ENCODE peak calls at places on chromosomes 11 and 22, in four cellular contexts. X is K562, J is GM12891, A is GM12878. V is an unnamed sample.

GRCh38 chr11:76510060-76511047 is 65.5 kb downstream of the EMSY start:
- DNase-seq in X (no peak), J (no peak), A (no peak), V (no peak)

GRCh38 chr22:23063539-23064380 is 6.6 kb upstream of the GNAZ start:
- DNase-seq in X (no peak), J (no peak), A (no peak), V (no peak)

GRCh38 chr11:2890466-2891241 is 5.1 kb upstream of the CDKN1C start:
- DNase-seq in X (peak), J (no peak), A (no peak), V (no peak)

GRCh38 chr11:99640671-99641070 is 619.9 kb downstream of the CNTN5 start:
- DNase-seq in X (no peak), J (no peak), A (no peak), V (no peak)

GRCh38 chr11:3971756-3972404 is 116.4 kb downstream of the STIM1 start:
- DNase-seq in X (no peak), J (no peak), A (no peak), V (no peak)

GRCh38 chr11:85249482-85249881 is 377.7 kb downstream of the DLG2 start:
- DNase-seq in X (no peak), J (no peak), A (no peak), V (no peak)

GRCh38 chr22:32617271-32617670 is 142.7 kb downstream of the FBXO7 start:
- DNase-seq in X (no peak), J (no peak), A (no peak), V (no peak)

GRCh38 chr22:23402275-23403151 is 177.6 kb downstream of the IGLL1 start:
- DNase-seq in X (peak), J (peak), A (no peak), V (peak)

GRCh38 chr22:37162221-37163095 is 12.7 kb upstream of the IL2RB start:
- DNase-seq in X (no peak), J (peak), A (peak), V (no peak)

DNA sequence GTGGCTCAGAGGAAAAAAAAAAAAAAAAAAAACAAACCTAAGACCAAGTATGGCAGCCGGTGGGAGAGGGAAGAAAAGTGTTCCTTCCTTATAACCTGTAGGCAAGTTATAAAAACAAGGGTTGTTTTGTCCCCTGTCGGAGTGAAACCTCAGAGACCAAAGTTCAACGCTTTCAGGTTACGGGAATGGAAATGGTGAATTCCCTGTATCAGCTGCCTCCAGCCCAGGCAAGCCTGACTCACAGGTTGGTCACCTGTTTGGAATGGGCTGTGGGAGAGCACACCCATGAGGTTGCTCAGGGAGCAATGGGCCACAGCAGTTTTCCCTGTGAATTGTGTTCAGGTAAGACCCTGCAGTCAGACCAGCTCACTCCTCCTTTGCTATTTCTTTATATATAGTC is 138.9 kb downstream of the ETS1 start:
- DNase-seq in X (no peak), J (no peak), A (no peak), V (no peak)
- TF ChIP-seq SPI1 in X (no peak), J (no peak), A (no peak), V (no peak)

DNA sequence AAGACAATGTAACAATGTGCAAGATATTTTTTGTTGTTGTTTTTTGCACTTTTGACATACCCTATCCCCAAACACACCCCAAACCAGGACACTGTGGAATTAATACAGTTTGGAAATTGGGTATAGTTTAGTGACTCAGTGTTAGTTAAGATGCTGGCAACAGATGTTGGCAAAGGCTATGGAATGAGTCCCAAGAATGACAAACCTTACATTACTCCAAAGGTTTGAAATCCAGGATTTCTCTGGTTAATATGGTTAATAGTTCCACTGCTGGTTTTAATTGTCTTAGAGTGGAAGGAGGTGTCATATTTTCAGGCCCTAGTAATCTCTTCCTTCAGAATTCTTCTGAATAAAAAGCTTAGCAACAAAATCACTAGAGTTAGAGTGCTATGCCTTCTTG is 805 bp downstream of the LPXN start:
- DNase-seq in X (no peak), J (no peak), A (no peak), V (no peak)
- TF ChIP-seq SPI1 in X (no peak), J (no peak), A (no peak), V (no peak)

DNA sequence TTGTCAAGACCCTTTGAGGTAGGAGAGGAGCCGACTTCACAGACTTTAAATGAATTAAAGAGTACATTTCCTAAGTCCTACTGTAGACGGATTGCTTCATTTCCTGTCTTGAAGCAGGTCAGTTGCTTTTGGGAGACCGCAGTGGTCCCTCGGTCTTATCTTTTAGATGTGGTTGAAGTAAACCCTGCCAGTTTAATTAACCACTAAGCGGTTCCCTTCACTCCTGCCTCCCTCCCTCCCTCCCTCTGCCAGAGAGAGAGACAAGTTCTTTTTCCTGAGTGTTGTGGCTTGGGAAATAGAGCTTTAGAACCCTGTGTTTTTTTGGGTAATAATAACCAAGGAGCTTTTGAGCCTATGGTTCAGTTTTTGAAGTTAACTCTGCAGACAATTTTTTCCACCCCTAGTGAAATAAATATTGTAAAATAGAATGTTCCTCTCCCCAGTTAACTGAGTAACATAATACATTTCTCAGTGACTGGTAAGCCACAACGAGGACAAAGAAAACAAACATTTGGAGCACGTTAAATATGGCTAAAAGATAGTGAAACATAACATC is 147.5 kb downstream of the LDLRAD3 start:
- DNase-seq in X (peak), J (no peak), A (no peak), V (peak)
- TF ChIP-seq SPI1 in X (no peak), J (no peak), A (no peak), V (no peak)

GRCh38 chr22:39270792-39271191 is 26.0 kb upstream of the PDGFB start:
- DNase-seq in X (no peak), J (no peak), A (no peak), V (no peak)
- TF ChIP-seq SPI1 in X (no peak), J (no peak), A (no peak), V (no peak)

GRCh38 chr11:44564653-44565007 is 833 bp upstream of the CD82 start:
- DNase-seq in X (peak), J (no peak), A (no peak), V (no peak)
- TF ChIP-seq SPI1 in X (no peak), J (no peak), A (no peak), V (no peak)